ENCODE peak calls at places on chromosome 20, in four cellular contexts. X is HepG2, G is H1, B is GM12878. Z is an unnamed sample.

GRCh38 chr20:64279826-64280459 is 24.4 kb downstream of the PCMTD2 start:
- DNase-seq in B (no peak), X (no peak), G (no peak), Z (no peak)

GRCh38 chr20:3446779-3447178 is 24.0 kb upstream of the ATRN start:
- DNase-seq in G (no peak), B (no peak), X (no peak), Z (no peak)

GRCh38 chr20:41532935-41533334 is 85.2 kb downstream of the CHD6 start:
- DNase-seq in G (no peak), X (no peak), B (no peak), Z (no peak)

GRCh38 chr20:33859751-33860150 is 48.6 kb downstream of the CHMP4B start:
- DNase-seq in B (no peak), G (no peak), X (no peak), Z (no peak)

GRCh38 chr20:31670371-31671228 is 32.9 kb downstream of the COX4I2 start:
- DNase-seq in X (no peak), G (no peak), B (no peak), Z (no peak)

GRCh38 chr20:48760403-48760889 is 67.4 kb downstream of the PREX1 start:
- DNase-seq in B (no peak), X (no peak), G (no peak), Z (peak; percentile 67)

GRCh38 chr20:53582574-53583351 is 10.9 kb downstream of the ZNF217 start:
- DNase-seq in X (peak; percentile 86), B (no peak), G (no peak), Z (no peak)

GRCh38 chr20:60365063-60365640 is 406.9 kb downstream of the CDH26 start:
- DNase-seq in B (no peak), G (peak; percentile 58), X (no peak), Z (no peak)

GRCh38 chr20:17679786-17680127 is 2.3 kb downstream of the RRBP1 start:
- DNase-seq in X (no peak), G (no peak), B (no peak), Z (no peak)

GRCh38 chr20:6882911-6883310 is 115.4 kb downstream of the BMP2 start:
- DNase-seq in X (no peak), B (no peak), G (no peak), Z (no peak)

GRCh38 chr20:41231136-41231535 is 86.4 kb downstream of the ZHX3 start:
- DNase-seq in B (no peak), G (no peak), X (no peak), Z (no peak)

GRCh38 chr20:44702776-44703175 is 12.4 kb upstream of the CCN5 start:
- DNase-seq in X (no peak), G (no peak), B (no peak), Z (no peak)

GRCh38 chr20:35652641-35653429 is 11.9 kb downstream of the CPNE1 start:
- DNase-seq in X (no peak), B (no peak), G (peak; percentile 51), Z (no peak)

GRCh38 chr20:6169251-6169650 is 46.4 kb upstream of the FERMT1 start:
- DNase-seq in G (no peak), B (no peak), X (peak; percentile 15), Z (no peak)

GRCh38 chr20:43490038-43490437 is 17.5 kb upstream of the L3MBTL1 start:
- DNase-seq in B (no peak), G (no peak), X (no peak), Z (no peak)

GRCh38 chr20:10591956-10592521 is 81.8 kb downstream of the JAG1 start:
- DNase-seq in B (no peak), X (no peak), G (no peak), Z (no peak)

GRCh38 chr20:55678126-55678525 is 327.2 kb downstream of the CBLN4 start:
- DNase-seq in B (no peak), G (no peak), X (peak; percentile 4), Z (no peak)

GRCh38 chr20:5932796-5933195 is 17.5 kb downstream of the TRMT6 start:
- DNase-seq in X (no peak), G (no peak), B (no peak), Z (no peak)

GRCh38 chr20:40866056-40866455 is 162.6 kb upstream of the TOP1 start:
- DNase-seq in B (no peak), X (no peak), G (no peak), Z (no peak)

GRCh38 chr20:36883972-36884535 is 8.1 kb downstream of the TLDC2 start:
- DNase-seq in X (no peak), B (no peak), G (no peak), Z (no peak)

GRCh38 chr20:36888880-36889516 is 13.1 kb downstream of the TLDC2 start:
- DNase-seq in X (no peak), B (no peak), G (no peak), Z (no peak)

GRCh38 chr20:36887779-36888133 is 11.8 kb downstream of the TLDC2 start:
- DNase-seq in X (no peak), B (no peak), G (no peak), Z (no peak)

GRCh38 chr20:36885355-36885754 is 9.4 kb downstream of the TLDC2 start:
- DNase-seq in X (no peak), G (no peak), B (no peak), Z (no peak)

GRCh38 chr20:36886859-36887778 is 11.2 kb downstream of the TLDC2 start:
- DNase-seq in B (peak; percentile 56), G (peak; percentile 99), X (peak; percentile 80), Z (peak; percentile 87)
- TF ChIP-seq POLR2A in B (no peak), G (no peak), X (no peak), Z (no peak)

GRCh38 chr20:23399568-23400241 is 21.6 kb downstream of the NAPB start:
- DNase-seq in G (no peak), X (no peak), B (no peak), Z (no peak)
- TF ChIP-seq TAF1 in G (no peak), X (no peak), B (no peak), Z (no peak)

GRCh38 chr20:62065669-62066338 is at the start of gene TAF4:
- DNase-seq in X (peak; percentile 59), G (peak; percentile 80), B (no peak), Z (peak; percentile 98)
- TF ChIP-seq POLR2AphosphoS5 in X (peak; percentile 74), G (peak; percentile 44), B (peak; percentile 72), Z (peak; percentile 38)

GRCh38 chr20:25310268-25310920 is 62.5 kb downstream of the PYGB start:
- DNase-seq in B (peak; percentile 67), X (peak; percentile 99), G (no peak), Z (no peak)
- TF ChIP-seq POLR2A in B (peak; percentile 40), X (no peak), G (no peak), Z (peak; percentile 56)

GRCh38 chr20:51654495-51654894 is 112.0 kb upstream of the NFATC2 start:
- DNase-seq in B (no peak), G (no peak), X (no peak), Z (no peak)

GRCh38 chr20:51656726-51657260 is 111.4 kb downstream of the ATP9A start:
- DNase-seq in B (no peak), G (no peak), X (no peak), Z (no peak)

GRCh38 chr20:51660741-51661608 is 107.2 kb downstream of the ATP9A start:
- DNase-seq in B (no peak), G (no peak), X (no peak), Z (no peak)

GRCh38 chr20:51661609-51662178 is 106.5 kb downstream of the ATP9A start:
- DNase-seq in G (no peak), B (no peak), X (peak; percentile 95), Z (no peak)

DNA sequence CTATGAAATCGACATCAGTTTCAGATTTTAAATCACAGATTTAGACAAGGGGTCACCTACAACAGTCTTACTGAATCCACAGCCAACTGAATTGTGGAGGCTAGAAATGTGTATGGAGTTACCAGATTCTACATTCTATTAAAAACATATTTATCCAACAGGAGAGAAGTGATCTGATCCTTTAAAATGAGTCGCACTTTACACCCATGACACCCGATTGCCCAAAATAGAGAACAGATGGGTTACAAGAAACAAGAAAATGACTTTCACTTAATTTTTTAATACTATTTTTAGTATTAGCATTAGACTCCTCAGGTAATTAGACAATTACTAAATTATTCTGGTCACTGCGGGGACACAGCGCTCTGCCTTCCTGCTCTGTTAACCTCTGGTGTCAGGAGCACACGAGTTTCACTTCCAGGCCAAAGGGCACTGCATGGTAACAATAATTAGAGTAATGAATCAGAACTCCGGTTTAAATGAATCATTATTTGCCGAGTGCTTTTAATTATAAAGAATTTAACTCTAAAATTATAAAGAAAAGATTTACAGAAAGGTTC is 108.6 kb downstream of the ATP9A start:
- DNase-seq in B (no peak), G (no peak), X (no peak), Z (no peak)
- TF ChIP-seq TAF1 in B (no peak), G (no peak), X (no peak), Z (no peak)

Z was measured in GM12892.